ENCODE peak calls at places on chromosomes 13 and 19, in seven cellular contexts. Z, K, W, X, V, R and E are unnamed samples.

GRCh38 chr13:43684947-43685725 is 101.6 kb downstream of the ENOX1 start:
- DNase-seq in R (no peak), V (no peak), X (no peak), K (no peak), Z (no peak), W (no peak), E (no peak)

GRCh38 chr13:68551701-68552522 is 1321.8 kb upstream of the PCDH9 start:
- DNase-seq in X (no peak), Z (no peak), W (no peak), R (no peak), K (no peak), V (no peak), E (no peak)

GRCh38 chr19:41702208-41702651 is 6.2 kb upstream of the CEACAM5 start:
- DNase-seq in R (no peak), V (peak; percentile 33), Z (peak; percentile 85), X (no peak), W (peak; percentile 1), K (no peak), E (no peak)

GRCh38 chr19:12139309-12139708 is 841 bp downstream of the ZNF20 start:
- DNase-seq in Z (no peak), K (no peak), W (no peak), R (no peak), X (no peak), V (peak; percentile 8), E (no peak)

GRCh38 chr13:95184317-95184716 is 116.9 kb downstream of the ABCC4 start:
- DNase-seq in V (no peak), W (no peak), Z (no peak), R (no peak), K (no peak), X (no peak), E (no peak)

GRCh38 chr13:31946091-31946770 is 85.3 kb upstream of the FRY start:
- DNase-seq in X (no peak), W (no peak), K (no peak), Z (no peak), V (peak; percentile 29), R (no peak), E (no peak)

GRCh38 chr13:97125810-97126738 is 96.1 kb upstream of the MBNL2 start:
- DNase-seq in W (peak; percentile 70), V (peak; percentile 39), R (no peak), X (no peak), K (peak; percentile 51), Z (no peak), E (peak; percentile 76)

GRCh38 chr13:33262069-33262487 is 23.5 kb downstream of the STARD13 start:
- DNase-seq in W (no peak), K (peak; percentile 46), X (peak; percentile 88), Z (peak; percentile 21), V (peak; percentile 70), R (peak; percentile 39), E (peak; percentile 32)

GRCh38 chr13:102839462-102839861 is 6.4 kb upstream of the ERCC5 start:
- DNase-seq in X (no peak), W (no peak), K (no peak), Z (no peak), R (no peak), V (peak; percentile 25), E (no peak)

GRCh38 chr13:99436686-99437416 is 64.4 kb upstream of the TM9SF2 start:
- DNase-seq in Z (peak; percentile 42), V (peak; percentile 83), K (peak; percentile 82), R (peak; percentile 90), W (peak; percentile 92), X (peak; percentile 64), E (peak; percentile 80)

GRCh38 chr19:12995596-12996541 is 594 bp downstream of the NFIX start:
- DNase-seq in W (no peak), K (no peak), Z (no peak), X (no peak), V (peak; percentile 30), R (no peak), E (peak; percentile 59)

GRCh38 chr13:30133976-30134375 is 173.4 kb downstream of the KATNAL1 start:
- DNase-seq in W (no peak), R (no peak), K (no peak), Z (no peak), V (no peak), X (no peak), E (no peak)

GRCh38 chr19:3942790-3943409 is 10.0 kb downstream of the NMRK2 start:
- DNase-seq in W (no peak), V (no peak), Z (no peak), X (no peak), K (peak; percentile 88), R (no peak), E (no peak)

GRCh38 chr19:19464339-19465098 is 50.8 kb downstream of the TSSK6 start:
- DNase-seq in W (no peak), Z (no peak), V (peak; percentile 73), X (no peak), K (no peak), R (no peak), E (no peak)

GRCh38 chr19:16584825-16585801 is 12.9 kb upstream of the SLC35E1 start:
- DNase-seq in R (no peak), X (no peak), Z (no peak), K (no peak), W (no peak), V (no peak), E (no peak)

GRCh38 chr13:102654786-102655185 is 40.1 kb downstream of the METTL21C start:
- DNase-seq in K (no peak), R (no peak), X (no peak), Z (no peak), V (no peak), W (no peak), E (no peak)

GRCh38 chr19:1355258-1355973 is 28.3 kb upstream of the NDUFS7 start:
- DNase-seq in X (no peak), W (peak; percentile 30), K (no peak), V (no peak), Z (no peak), R (no peak), E (no peak)

DNA sequence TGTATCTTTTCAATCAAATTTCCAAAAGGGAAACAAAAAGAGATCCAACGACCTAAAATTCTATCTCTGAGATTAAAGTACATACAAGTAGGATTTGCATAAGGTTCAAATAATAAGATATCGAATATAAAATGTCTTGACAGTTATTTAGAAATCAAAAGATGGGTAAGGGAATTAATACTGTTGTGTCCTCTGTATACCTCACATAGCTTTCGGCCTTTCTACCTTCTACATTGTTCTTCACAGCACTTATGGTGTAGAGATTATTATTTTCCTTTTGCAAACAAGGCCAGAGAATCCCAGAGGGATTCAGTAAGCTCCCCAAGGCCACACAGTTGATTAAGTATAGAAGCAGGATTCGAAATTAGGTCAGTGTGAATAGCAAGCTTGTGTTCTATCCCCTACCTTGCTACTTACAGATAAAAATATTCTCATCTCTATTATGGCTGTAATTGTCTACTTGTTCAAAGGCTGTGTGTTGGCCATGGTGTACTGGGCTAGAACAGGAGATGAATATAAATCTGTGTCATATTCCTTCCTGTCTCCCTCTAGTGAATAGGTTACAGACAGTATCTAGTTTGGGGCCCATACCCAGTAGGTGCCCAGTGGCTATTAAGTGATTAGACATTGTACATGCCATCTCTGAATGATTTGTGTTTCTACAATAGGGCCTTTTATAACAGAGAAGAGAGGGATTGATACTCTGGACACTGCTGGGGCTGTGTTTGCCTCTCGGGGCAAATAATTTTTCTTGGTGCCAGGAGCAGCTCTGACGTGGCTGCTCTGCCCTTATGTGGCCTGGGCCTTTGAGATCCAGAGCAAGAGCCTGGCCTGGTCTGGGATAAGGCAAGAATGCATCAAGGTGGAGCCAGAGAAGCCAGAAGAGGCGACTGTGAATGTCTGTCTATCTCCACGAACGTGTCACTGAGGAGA is 403.3 kb downstream of the SPRY2 start:
- DNase-seq in R (no peak), W (no peak), X (no peak), Z (no peak), K (no peak), V (no peak), E (no peak)
- H3K27ac ChIP-seq in R (peak overlapping the region; percentile 32), W (no peak overlapping the region), X (no peak overlapping the region), Z (peak overlapping the region; percentile 91), K (peak overlapping the region; percentile 64), V (peak overlapping the region; percentile 90), E (no peak overlapping the region)

GRCh38 chr13:45333973-45334922 is 6.7 kb downstream of the TPT1 start:
- DNase-seq in R (no peak), K (no peak), X (no peak), W (no peak), Z (no peak), V (peak; percentile 62), E (no peak)
- H3K4me1 ChIP-seq in R (peaks cover 44% of the 10 kb centered on the region), K (peaks cover 16% of the 10 kb centered on the region), X (peaks cover 93% of the 10 kb centered on the region), W (peaks cover 87% of the 10 kb centered on the region), Z (peaks cover 82% of the 10 kb centered on the region), V (peaks cover 6% of the 10 kb centered on the region), E (peaks cover 2% of the 10 kb centered on the region)

GRCh38 chr13:21297452-21297851 is 121.0 kb downstream of the MRPL57 start:
- DNase-seq in R (no peak), V (no peak), Z (no peak), K (no peak), X (no peak), W (no peak), E (no peak)

DNA sequence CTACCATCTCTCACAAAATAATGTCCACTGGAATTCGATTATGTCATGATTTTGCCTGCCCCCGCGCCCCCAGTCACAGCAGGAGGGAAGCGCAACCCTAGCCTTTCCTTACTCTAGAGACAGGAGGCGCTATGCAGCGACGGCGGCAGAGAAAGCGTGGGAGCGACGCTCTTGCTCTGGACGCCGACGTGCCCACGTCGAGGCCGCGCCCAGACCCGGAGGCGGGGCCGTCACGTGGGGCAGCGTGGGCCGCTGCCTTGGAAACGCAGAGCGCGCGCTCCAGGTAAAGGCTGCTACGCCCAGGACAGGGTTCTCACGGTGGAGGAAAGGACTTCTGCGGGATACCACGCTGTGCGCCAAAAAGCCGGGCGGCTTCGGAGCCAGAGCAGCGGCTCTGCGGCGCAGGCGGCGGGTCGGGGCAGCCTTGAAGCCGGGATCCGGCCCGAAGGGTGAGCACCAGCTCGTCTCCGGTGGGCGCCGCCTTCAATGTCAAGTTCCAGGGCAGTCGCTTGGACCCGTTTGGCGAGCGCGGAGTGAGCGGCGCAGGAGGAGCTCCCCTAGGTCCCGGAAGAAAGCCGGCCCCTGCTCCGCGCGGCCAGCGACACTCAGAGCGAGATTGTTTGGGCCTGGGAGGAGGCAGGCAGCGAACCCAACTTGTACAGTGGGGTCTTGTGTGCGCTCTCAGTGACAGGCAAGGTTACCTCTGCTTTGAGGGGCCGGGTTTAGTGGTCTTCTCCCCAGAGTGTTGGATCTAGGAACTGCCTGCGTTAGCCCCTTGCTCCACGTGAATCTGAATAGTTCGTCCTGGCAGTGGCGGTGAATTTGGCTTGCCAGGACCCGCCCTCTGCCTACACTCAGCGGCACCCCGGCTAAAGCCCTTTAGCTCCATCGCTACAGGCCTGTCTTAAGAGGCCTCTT is 121.7 kb downstream of the MRPL57 start:
- DNase-seq in V (peak; percentile 87), K (peak; percentile 87), Z (peak; percentile 64), R (peak; percentile 90), X (peak; percentile 83), W (peak; percentile 90), E (peak; percentile 73)
- TF ChIP-seq POLR2A in V (no peak), K (no peak), Z (peak; percentile 43), R (peak; percentile 35), X (no peak), W (peak; percentile 35), E (no peak)

DNA sequence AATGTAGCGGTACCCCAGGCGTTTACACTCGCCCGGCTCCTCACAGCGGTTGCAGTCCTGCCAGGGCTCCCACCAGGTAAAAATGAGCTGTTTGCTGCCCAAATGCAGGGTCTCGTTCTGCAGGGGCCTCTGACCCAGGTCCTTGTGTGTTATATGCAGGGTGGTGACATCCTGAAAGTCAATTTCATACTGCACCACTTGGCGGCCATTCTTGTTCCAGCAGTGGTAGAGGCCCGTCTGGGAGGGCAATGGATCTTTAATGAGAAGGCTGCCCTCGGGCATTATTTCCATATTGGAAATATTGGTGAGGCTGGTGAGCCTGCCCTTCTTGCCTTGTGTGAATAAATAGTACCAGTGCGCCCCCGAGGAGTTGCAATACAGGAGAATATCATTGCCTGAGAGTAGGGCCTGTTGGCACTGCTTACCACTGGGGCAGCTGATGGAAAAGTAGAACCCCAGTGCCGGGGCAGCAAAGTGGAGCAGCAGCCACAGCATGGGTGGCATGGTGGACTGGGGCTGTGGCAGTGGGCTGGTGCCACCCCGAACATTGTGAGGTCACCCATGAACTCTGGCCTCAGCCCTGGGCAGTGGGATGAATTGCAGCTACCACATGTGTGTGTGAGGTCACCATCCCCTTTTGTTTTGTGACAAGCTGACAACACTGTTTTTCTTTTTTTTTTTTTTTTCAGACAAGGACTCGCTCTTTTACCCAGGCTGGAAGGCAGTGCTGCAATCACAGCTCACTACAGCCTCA is at the start of gene FAM187B:
- DNase-seq in V (no peak), X (no peak), R (no peak), Z (no peak), K (no peak), W (no peak), E (no peak)
- H3K27ac ChIP-seq in V (no peak within 1 kb of the TSS), X (no peak within 1 kb of the TSS), R (no peak within 1 kb of the TSS), Z (no peak within 1 kb of the TSS), K (no peak within 1 kb of the TSS), W (no peak within 1 kb of the TSS), E (no peak within 1 kb of the TSS)